ENCODE peak calls at places on chromosome 1, in four cellular contexts. U is GM12878, O is HepG2, X is H1. H is an unnamed sample.

GRCh38 chr1:77283701-77284425 is 2.0 kb downstream of the AK5 start:
- DNase-seq in X (no peak), O (no peak), U (no peak), H (no peak)

GRCh38 chr1:24294757-24295371 is 24.3 kb upstream of the GRHL3 start:
- DNase-seq in U (no peak), X (no peak), O (no peak), H (no peak)

GRCh38 chr1:111366256-111366655 is 61.3 kb downstream of the OVGP1 start:
- DNase-seq in X (no peak), U (no peak), O (no peak), H (no peak)

GRCh38 chr1:184622136-184622823 is 132.4 kb downstream of the EDEM3 start:
- DNase-seq in X (no peak), O (no peak), U (no peak), H (no peak)

GRCh38 chr1:197787623-197788536 is 12.6 kb upstream of the DENND1B start:
- DNase-seq in X (no peak), O (no peak), U (no peak), H (no peak)

GRCh38 chr1:208550978-208551377 is 306.8 kb upstream of the PLXNA2 start:
- DNase-seq in O (no peak), X (no peak), U (no peak), H (no peak)

GRCh38 chr1:206631085-206631509 is 4.2 kb upstream of the DYRK3 start:
- DNase-seq in U (peak; percentile 60), X (peak; percentile 74), O (peak; percentile 78), H (peak; percentile 86)

GRCh38 chr1:1132928-1133750 is 17.2 kb upstream of the C1orf159 start:
- DNase-seq in X (no peak), O (no peak), U (no peak), H (no peak)

GRCh38 chr1:1624443-1625403 is 7.2 kb upstream of the MMP23B start:
- DNase-seq in O (no peak), X (no peak), U (no peak), H (no peak)

GRCh38 chr1:171495444-171495843 is 10.1 kb downstream of the PRRC2C start:
- DNase-seq in O (no peak), X (no peak), U (no peak), H (no peak)

GRCh38 chr1:207883660-207884245 is 27.2 kb downstream of the CD34 start:
- DNase-seq in X (no peak), O (no peak), U (no peak), H (no peak)

GRCh38 chr1:177937174-177937770 is 32.6 kb downstream of the SEC16B start:
- DNase-seq in U (no peak), O (no peak), X (no peak), H (no peak)

GRCh38 chr1:48750089-48750488 is 26.6 kb downstream of the BEND5 start:
- DNase-seq in X (no peak), O (no peak), U (no peak), H (no peak)

GRCh38 chr1:178461104-178461503 is 35.7 kb downstream of the CLEC20A start:
- DNase-seq in X (no peak), O (no peak), U (no peak), H (no peak)

DNA sequence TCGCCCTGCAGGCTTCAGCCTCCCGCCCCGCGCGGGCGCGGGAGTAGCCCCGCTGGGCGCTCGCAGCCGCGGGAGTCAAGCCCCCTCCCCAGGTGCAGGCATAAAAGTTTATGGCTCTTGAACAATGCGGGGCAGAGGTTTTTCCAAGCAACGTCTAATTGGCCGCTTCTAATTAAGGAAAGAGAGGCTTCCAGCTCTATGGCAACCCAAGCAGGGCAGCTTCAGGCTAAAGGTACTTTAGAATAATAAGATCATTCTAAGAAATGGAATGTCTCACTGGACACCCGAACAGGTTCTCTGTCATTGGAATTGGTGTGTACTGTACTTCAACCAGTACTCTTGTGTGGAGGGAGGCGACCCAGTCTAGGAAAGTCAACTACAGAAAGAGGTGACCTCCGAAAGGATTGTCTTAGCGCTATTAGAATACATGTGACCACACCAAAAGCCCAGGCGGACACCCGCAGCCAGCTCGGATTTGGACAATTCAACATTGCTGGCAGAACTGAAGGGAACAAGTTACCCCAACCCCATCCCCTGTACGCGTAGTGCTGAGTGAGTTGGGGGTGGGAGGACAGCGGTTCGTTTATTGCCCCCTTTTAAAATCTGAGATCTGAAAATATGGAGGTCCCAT is 12.5 kb downstream of the NR5A2 start:
- DNase-seq in U (no peak), O (no peak), X (no peak), H (no peak)
- H3K9ac ChIP-seq in U (no peak overlapping the region), O (no peak overlapping the region), X (no peak overlapping the region), H (peak overlapping the region; percentile 85)

GRCh38 chr1:160214481-160215140 is 9.4 kb downstream of the PEA15 start:
- DNase-seq in O (no peak), X (no peak), U (no peak), H (no peak)
- TF ChIP-seq SUZ12 in O (no peak), X (no peak), U (no peak), H (no peak)

GRCh38 chr1:205423814-205424399 is 2.1 kb upstream of the LEMD1 start:
- DNase-seq in O (no peak), U (no peak), X (no peak), H (no peak)

GRCh38 chr1:205423248-205423647 is 1.4 kb upstream of the LEMD1 start:
- DNase-seq in O (no peak), X (no peak), U (no peak), H (no peak)

GRCh38 chr1:205424881-205425635 is 3.2 kb upstream of the LEMD1 start:
- DNase-seq in O (no peak), X (no peak), U (no peak), H (no peak)

GRCh38 chr1:205420938-205421337 is 918 bp downstream of the LEMD1 start:
- DNase-seq in O (no peak), X (no peak), U (no peak), H (no peak)

DNA sequence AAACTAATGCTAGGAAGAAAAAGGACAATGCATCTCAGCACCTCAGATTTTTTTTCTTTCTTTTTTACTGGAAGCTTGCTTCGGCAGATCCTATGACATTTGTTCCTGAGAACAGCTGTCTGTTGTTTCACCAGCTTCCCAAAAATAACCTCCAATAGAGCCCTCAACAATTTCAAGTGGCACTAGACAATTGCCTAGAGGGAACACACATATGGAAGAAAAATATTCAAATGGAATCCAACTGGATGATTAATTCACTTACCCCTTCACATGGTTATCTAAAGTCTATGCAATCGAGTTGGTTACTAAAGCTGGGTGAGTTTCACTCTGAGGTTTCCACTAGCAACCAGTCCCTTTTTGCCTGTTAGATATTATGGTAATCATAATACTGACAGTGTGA is at the start of gene LEMD1:
- DNase-seq in U (no peak), X (no peak), O (no peak), H (no peak)
- H3K4me1 ChIP-seq in U (no peaks in the 10 kb centered on the region), X (peaks cover 7% of the 10 kb centered on the region), O (no peaks in the 10 kb centered on the region), H (peaks cover 8% of the 10 kb centered on the region)

GRCh38 chr1:9823693-9823942 is 147 bp downstream of the CLSTN1 start:
- DNase-seq in U (no peak), O (no peak), X (no peak), H (no peak)

GRCh38 chr1:9821710-9822109 is 2.1 kb downstream of the CLSTN1 start:
- DNase-seq in O (no peak), X (no peak), U (no peak), H (no peak)

GRCh38 chr1:9823943-9824701 is at the start of gene CLSTN1:
- DNase-seq in O (peak; percentile 58), U (peak; percentile 9), X (no peak), H (peak; percentile 52)

GRCh38 chr1:9822897-9823692 is 670 bp downstream of the CLSTN1 start:
- DNase-seq in U (no peak), O (no peak), X (no peak), H (no peak)

GRCh38 chr1:9822490-9822889 is 1.3 kb downstream of the CLSTN1 start:
- DNase-seq in U (no peak), O (no peak), X (no peak), H (no peak)
- H3K9ac ChIP-seq in U (peak overlapping the region; percentile 81), O (peak overlapping the region; percentile 75), X (peak overlapping the region; percentile 72), H (peak overlapping the region; percentile 84)

GRCh38 chr1:41368384-41368783 is 7.2 kb downstream of the FOXO6 start:
- DNase-seq in O (no peak), X (no peak), U (no peak), H (no peak)
- TF ChIP-seq SUZ12 in O (no peak), X (no peak), U (no peak), H (no peak)

H was measured in NT2/D1.